ENCODE peak calls at places on chromosomes 11 and 22, in seven cellular contexts. B is astrocyte of the spinal cord, Z is astrocyte of the cerebellum, X is CD14-positive monocyte, U is endothelial cell, H is lower leg skin, G is fibroblast of lung. E is an unnamed sample.

GRCh38 chr11:2728663-2729332 is 29.0 kb upstream of the KCNQ1OT1 start:
- DNase-seq in G (no peak), X (no peak), U (no peak), Z (no peak), B (no peak), H (no peak), E (no peak)

GRCh38 chr22:40484906-40485660 is 114.7 kb downstream of the SGSM3 start:
- DNase-seq in H (no peak), G (peak), U (no peak), Z (no peak), X (no peak), B (no peak), E (no peak)

GRCh38 chr11:12397953-12398352 is 20.6 kb downstream of the PARVA start:
- DNase-seq in G (peak), Z (peak), B (peak), U (no peak), X (no peak), H (no peak), E (no peak)

GRCh38 chr11:8267831-8268529 is 4.3 kb upstream of the LMO1 start:
- DNase-seq in G (no peak), Z (no peak), U (no peak), H (no peak), X (peak), B (no peak), E (peak)

GRCh38 chr11:119641991-119642745 is 86.8 kb downstream of the NECTIN1 start:
- DNase-seq in Z (no peak), H (no peak), U (no peak), B (no peak), X (no peak), G (peak), E (no peak)

GRCh38 chr11:68666854-68667253 is 17.5 kb upstream of the GAL start:
- DNase-seq in U (no peak), G (no peak), B (no peak), Z (no peak), H (no peak), X (no peak), E (peak)

GRCh38 chr22:31929126-31929928 is 15.0 kb upstream of the YWHAH start:
- DNase-seq in Z (no peak), H (no peak), G (peak), B (no peak), X (no peak), U (no peak), E (no peak)

GRCh38 chr11:61201476-61201875 is 1.8 kb upstream of the PGA3 start:
- DNase-seq in Z (no peak), B (no peak), X (no peak), G (no peak), U (no peak), H (no peak), E (no peak)

GRCh38 chr11:22349446-22349845 is 11.3 kb downstream of the SLC17A6 start:
- DNase-seq in G (no peak), Z (no peak), X (no peak), H (no peak), B (no peak), U (no peak), E (no peak)

GRCh38 chr11:43579171-43579918 is 101.2 kb upstream of the HSD17B12 start:
- DNase-seq in G (peak), U (peak), Z (no peak), B (peak), X (no peak), H (no peak), E (no peak)

GRCh38 chr11:44905131-44905866 is 45.4 kb downstream of the TP53I11 start:
- DNase-seq in H (no peak), B (no peak), U (no peak), Z (no peak), X (no peak), G (no peak), E (no peak)

GRCh38 chr11:92128026-92128425 is 96.6 kb upstream of the FAT3 start:
- DNase-seq in Z (no peak), G (no peak), X (no peak), H (no peak), U (no peak), B (no peak), E (no peak)

GRCh38 chr11:90171359-90171758 is 36.9 kb downstream of the NAALAD2 start:
- DNase-seq in X (no peak), H (no peak), G (no peak), B (no peak), Z (no peak), U (no peak), E (no peak)

GRCh38 chr11:62340269-62340901 is 3.1 kb downstream of the ASRGL1 start:
- DNase-seq in H (peak), B (peak), G (peak), U (peak), Z (peak), X (peak), E (no peak)

GRCh38 chr22:35215993-35216392 is 41.3 kb upstream of the HMGXB4 start:
- DNase-seq in H (no peak), G (no peak), Z (no peak), X (no peak), U (no peak), B (no peak), E (no peak)

GRCh38 chr11:119995730-119996491 is 142.0 kb downstream of the TRIM29 start:
- DNase-seq in G (no peak), B (no peak), X (no peak), Z (no peak), H (no peak), U (no peak), E (no peak)

GRCh38 chr22:49302150-49302460 is 525.6 kb downstream of the BRD1 start:
- DNase-seq in H (no peak), B (no peak), U (no peak), Z (no peak), X (no peak), G (no peak), E (no peak)

GRCh38 chr11:112881461-112881860 is 79.8 kb upstream of the NCAM1 start:
- DNase-seq in Z (peak), X (no peak), U (no peak), H (peak), G (peak), B (peak), E (no peak)

GRCh38 chr22:50289942-50290630 is 17.4 kb downstream of the PLXNB2 start:
- DNase-seq in H (no peak), B (no peak), G (no peak), Z (no peak), X (no peak), U (no peak), E (no peak)

GRCh38 chr22:24992946-24993345 is 40.4 kb downstream of the KIAA1671 start:
- DNase-seq in H (no peak), X (no peak), U (no peak), G (no peak), Z (no peak), B (no peak), E (no peak)

GRCh38 chr11:120304526-120304925 is 20.6 kb upstream of the TLCD5 start:
- DNase-seq in B (no peak), G (no peak), Z (no peak), U (no peak), H (no peak), X (no peak), E (no peak)

GRCh38 chr11:116849491-116849890 is 12.1 kb upstream of the APOA1 start:
- DNase-seq in H (no peak), G (no peak), U (no peak), B (no peak), Z (no peak), X (no peak), E (no peak)

GRCh38 chr11:26599876-26600434 is 27.9 kb upstream of the MUC15 start:
- DNase-seq in X (no peak), B (no peak), Z (no peak), H (no peak), U (no peak), G (no peak), E (no peak)

GRCh38 chr22:33803883-33804282 is 116.4 kb downstream of the LARGE1 start:
- DNase-seq in Z (no peak), H (no peak), B (no peak), U (no peak), G (no peak), X (no peak), E (no peak)

GRCh38 chr11:60121259-60121658 is 32.8 kb downstream of the MS4A2 start:
- DNase-seq in G (no peak), H (no peak), B (no peak), Z (no peak), X (no peak), U (no peak), E (no peak)

GRCh38 chr11:2135648-2136201 is 3.5 kb downstream of the IGF2 start:
- DNase-seq in U (no peak), G (no peak), H (no peak), X (peak), B (no peak), Z (no peak), E (no peak)

GRCh38 chr22:39617761-39618757 is 47.5 kb downstream of the CACNA1I start:
- DNase-seq in B (no peak), G (no peak), Z (no peak), H (no peak), U (no peak), X (no peak), E (no peak)

GRCh38 chr11:17207317-17208256 is at the start of gene PIK3C2A:
- DNase-seq in Z (peak), H (peak), B (peak), G (peak), X (peak), U (peak), E (peak)

GRCh38 chr11:122524532-122524882 is 131.0 kb upstream of the UBASH3B start:
- DNase-seq in G (no peak), B (peak), X (no peak), Z (peak), U (no peak), H (no peak), E (no peak)

GRCh38 chr11:122656631-122657101 is 1.1 kb downstream of the UBASH3B start:
- DNase-seq in H (no peak), Z (no peak), X (no peak), U (peak), B (peak), G (peak), E (no peak)

GRCh38 chr11:128716661-128717210 is 22.9 kb downstream of the FLI1 start:
- DNase-seq in X (no peak), B (peak), U (no peak), H (no peak), G (peak), Z (no peak), E (no peak)

GRCh38 chr11:110349109-110349996 is 52.9 kb upstream of the RDX start:
- DNase-seq in G (no peak), B (no peak), H (no peak), U (no peak), Z (no peak), X (no peak), E (no peak)

GRCh38 chr11:119491753-119492455 is 68.9 kb upstream of the THY1 start:
- DNase-seq in B (no peak), U (peak), Z (no peak), G (peak), H (no peak), X (no peak), E (peak)

GRCh38 chr11:12092714-12093113 is 17.7 kb upstream of the MICAL2 start:
- DNase-seq in X (no peak), H (no peak), G (no peak), Z (no peak), U (no peak), B (no peak), E (no peak)

GRCh38 chr11:12961615-12962014 is 47.5 kb upstream of the RASSF10 start:
- DNase-seq in Z (no peak), X (no peak), G (peak), H (no peak), B (peak), U (no peak), E (no peak)

GRCh38 chr11:112481893-112482292 is 221.2 kb upstream of the PLET1 start:
- DNase-seq in B (no peak), Z (no peak), G (no peak), U (no peak), X (no peak), H (no peak), E (no peak)

GRCh38 chr22:19852177-19852781 is 2.4 kb downstream of the GNB1L start:
- DNase-seq in U (no peak), X (peak), H (peak), Z (no peak), G (no peak), B (no peak), E (no peak)

GRCh38 chr11:108111126-108111525 is 10.2 kb upstream of the ACAT1 start:
- DNase-seq in U (no peak), X (no peak), G (no peak), Z (no peak), H (no peak), B (no peak), E (no peak)
- TF ChIP-seq CTCF in U (no peak), X (no peak), G (no peak), Z (no peak), H (no peak), B (no peak), E (no peak)

GRCh38 chr11:82903843-82904586 is 2.5 kb downstream of the DDIAS start:
- DNase-seq in X (no peak), Z (no peak), B (no peak), H (no peak), G (no peak), U (no peak), E (no peak)

GRCh38 chr11:82907376-82907775 is 5.8 kb downstream of the DDIAS start:
- DNase-seq in G (no peak), H (no peak), B (no peak), Z (no peak), U (no peak), X (no peak), E (no peak)

GRCh38 chr11:82906931-82907330 is 5.4 kb downstream of the DDIAS start:
- DNase-seq in G (no peak), B (peak), Z (no peak), U (no peak), X (no peak), H (no peak), E (no peak)

GRCh38 chr11:82908311-82908710 is 6.8 kb downstream of the DDIAS start:
- DNase-seq in B (no peak), U (no peak), X (no peak), Z (no peak), G (no peak), H (no peak), E (no peak)

DNA sequence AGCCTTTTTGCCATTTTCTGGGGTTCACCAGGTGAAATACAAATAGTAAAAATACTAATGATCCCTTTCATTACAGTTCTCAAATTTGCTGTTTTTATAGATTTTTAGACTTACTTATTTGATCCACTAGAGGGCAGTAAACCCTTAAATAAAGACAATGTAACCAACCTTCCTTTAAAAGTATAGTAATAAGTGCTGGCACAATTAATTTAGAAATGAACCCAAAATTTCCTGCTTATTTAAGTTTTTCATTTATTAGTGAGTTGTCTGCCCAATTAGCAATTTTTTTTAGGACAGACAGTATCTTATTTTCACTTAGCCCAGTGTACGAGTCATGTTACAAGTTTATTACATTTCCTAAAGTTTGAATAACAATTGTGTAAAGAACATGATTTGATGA is 4.7 kb downstream of the DDIAS start:
- DNase-seq in X (no peak), U (no peak), H (no peak), G (peak), B (peak), Z (peak), E (no peak)
- TF ChIP-seq CTCF in X (peak), U (peak), H (no peak), G (peak), B (peak), Z (peak), E (peak)

GRCh38 chr22:23525510-23525909 is 54.6 kb downstream of the IGLL1 start:
- DNase-seq in U (no peak), B (no peak), X (no peak), Z (no peak), G (no peak), H (no peak), E (peak)
- TF ChIP-seq CTCF in U (no peak), B (no peak), X (no peak), Z (no peak), G (no peak), H (no peak), E (no peak)

DNA sequence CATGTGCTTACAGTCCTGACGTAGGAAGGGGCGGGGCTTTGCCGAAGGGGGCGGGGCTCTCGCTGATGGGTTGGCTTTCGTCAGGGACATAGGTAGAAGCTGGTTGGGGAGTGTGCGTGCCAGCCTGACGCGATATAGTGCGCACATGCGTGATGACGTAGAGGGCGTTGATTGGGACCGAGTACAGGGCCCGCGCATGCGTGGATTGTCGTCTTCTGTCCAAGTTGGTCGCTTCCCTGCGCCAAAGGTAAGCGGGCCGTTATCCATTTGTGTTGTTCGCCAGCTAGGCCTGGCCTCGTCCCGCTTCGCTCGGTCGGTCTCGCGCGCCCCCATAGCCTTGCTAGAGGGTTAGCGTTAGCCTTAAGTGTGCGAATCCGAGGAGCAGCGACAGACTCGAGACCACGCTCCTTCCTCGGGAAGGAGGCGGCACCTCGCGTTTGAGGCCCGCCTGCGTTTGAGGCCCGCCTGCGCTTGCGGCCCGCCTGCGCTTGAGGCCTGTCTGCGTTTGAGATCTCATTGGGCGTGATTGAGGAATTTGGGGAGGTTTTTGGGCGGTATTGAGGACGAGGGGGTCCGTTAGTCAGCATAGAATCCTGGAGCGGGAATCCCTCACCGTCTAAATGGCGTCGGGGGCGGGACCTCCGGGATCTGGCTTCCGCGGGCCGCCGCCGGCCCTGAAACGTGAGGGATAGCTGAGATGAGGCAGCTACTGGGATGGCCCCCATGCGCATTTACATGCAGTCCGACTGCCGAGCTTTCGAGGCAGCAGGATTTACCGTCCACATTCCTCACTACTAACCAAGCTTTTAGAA is at the start of gene XRCC6:
- DNase-seq in G (peak), Z (peak), U (peak), X (peak), B (peak), H (peak), E (peak)
- TF ChIP-seq CTCF in G (no peak), Z (no peak), U (no peak), X (no peak), B (no peak), H (no peak), E (peak)

GRCh38 chr22:44067033-44067432 is 42.9 kb downstream of the PARVB start:
- DNase-seq in U (no peak), B (no peak), H (no peak), Z (no peak), X (no peak), G (no peak), E (no peak)
- TF ChIP-seq CTCF in U (no peak), B (no peak), H (no peak), Z (peak), X (no peak), G (no peak), E (no peak)

DNA sequence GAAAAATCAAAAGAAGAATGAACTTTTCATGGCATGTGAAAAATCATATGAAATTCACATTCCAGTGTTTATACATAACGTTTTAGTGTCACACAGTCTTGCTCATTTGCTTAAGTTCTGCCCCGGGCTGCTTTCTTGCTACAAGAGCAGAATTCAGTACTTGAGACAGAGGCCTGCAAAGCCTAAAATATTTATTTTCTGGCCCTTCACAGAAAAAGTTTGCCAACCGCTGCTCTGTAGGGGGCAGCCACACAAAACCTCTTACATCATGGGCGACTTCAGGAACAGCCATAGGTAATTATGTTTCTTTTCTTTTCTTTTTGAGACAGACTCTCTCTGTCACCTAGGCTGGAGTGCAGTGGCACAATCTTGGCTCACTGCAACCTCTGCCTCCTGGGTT is 1.0 kb upstream of the ATG2A start:
- DNase-seq in X (no peak), G (peak), Z (peak), B (peak), H (no peak), U (no peak), E (no peak)
- TF ChIP-seq CTCF in X (no peak), G (peak), Z (peak), B (peak), H (no peak), U (no peak), E (peak)

E was measured in chondrocyte.